ENCODE peak calls at places on chromosomes 3 and 15, in nine cellular contexts. P is mammary epithelial cell, G is MM.1S, F is tibial nerve, A is RWPE2, D is thoracic aorta, H is upper lobe of right lung, E is dorsolateral prefrontal cortex, V is HepG2. U is an unnamed sample.

GRCh38 chr3:191296041-191296541 is 33.1 kb upstream of the CCDC50 start:
- DNase-seq in P (no peak), G (peak), F (no peak), A (no peak), D (no peak), H (no peak), E (no peak), V (no peak), U (peak)

GRCh38 chr15:100671858-100672543 is 69.6 kb downstream of the ASB7 start:
- DNase-seq in P (peak), G (no peak), F (no peak), A (no peak), D (no peak), H (no peak), E (no peak), V (peak), U (peak)

GRCh38 chr3:173096994-173097785 is 43.8 kb downstream of the SPATA16 start:
- DNase-seq in P (peak), G (no peak), F (no peak), A (no peak), D (no peak), H (no peak), E (no peak), V (no peak), U (no peak)

GRCh38 chr3:169150874-169151273 is 512.6 kb downstream of the MECOM start:
- DNase-seq in P (no peak), G (no peak), F (no peak), A (no peak), D (no peak), H (no peak), E (no peak), V (no peak), U (no peak)

GRCh38 chr15:83767786-83768185 is 113.9 kb downstream of the ADAMTSL3 start:
- DNase-seq in P (no peak), G (no peak), F (no peak), A (no peak), D (no peak), H (no peak), E (no peak), V (no peak), U (no peak)

GRCh38 chr15:43441316-43441715 is 51.6 kb downstream of the TP53BP1 start:
- DNase-seq in P (no peak), G (peak), F (no peak), A (no peak), D (no peak), H (no peak), E (no peak), V (peak), U (peak)

GRCh38 chr3:184016820-184017671 is 638 bp downstream of the ABCC5 start:
- DNase-seq in P (peak), G (peak), F (peak), A (no peak), D (no peak), H (peak), E (peak), V (peak), U (peak)

GRCh38 chr3:116339441-116340028 is 105.8 kb downstream of the LSAMP start:
- DNase-seq in P (no peak), G (no peak), F (no peak), A (no peak), D (no peak), H (no peak), E (peak), V (no peak), U (no peak)

GRCh38 chr3:61809879-61810278 is 248.5 kb downstream of the PTPRG start:
- DNase-seq in P (no peak), G (no peak), F (peak), A (no peak), D (no peak), H (no peak), E (no peak), V (no peak), U (no peak)

GRCh38 chr15:72916939-72917338 is 133.4 kb upstream of the ADPGK start:
- DNase-seq in P (peak), G (no peak), F (no peak), A (no peak), D (no peak), H (no peak), E (no peak), V (no peak), U (no peak)

GRCh38 chr3:195259564-195260285 is 11.2 kb downstream of the XXYLT1 start:
- DNase-seq in P (peak), G (peak), F (peak), A (peak), D (peak), H (peak), E (peak), V (peak), U (peak)

GRCh38 chr3:71520186-71521020 is 63.1 kb downstream of the FOXP1 start:
- DNase-seq in P (no peak), G (no peak), F (no peak), A (no peak), D (no peak), H (no peak), E (no peak), V (no peak), U (no peak)

GRCh38 chr3:167684389-167684993 is 30.7 kb upstream of the WDR49 start:
- DNase-seq in P (peak), G (peak), F (peak), A (no peak), D (peak), H (no peak), E (no peak), V (peak), U (peak)

GRCh38 chr3:47083786-47084185 is 80.1 kb downstream of the SETD2 start:
- DNase-seq in P (no peak), G (peak), F (no peak), A (no peak), D (no peak), H (no peak), E (no peak), V (no peak), U (peak)

GRCh38 chr3:195543642-195544536 is 764 bp upstream of the PPP1R2 start:
- DNase-seq in P (no peak), G (no peak), F (no peak), A (no peak), D (no peak), H (no peak), E (no peak), V (peak), U (no peak)

GRCh38 chr15:45855907-45856579 is 221.2 kb downstream of the SQOR start:
- DNase-seq in P (peak), G (no peak), F (no peak), A (no peak), D (no peak), H (no peak), E (no peak), V (no peak), U (no peak)

GRCh38 chr15:99537344-99537743 is 28.4 kb upstream of the MEF2A start:
- DNase-seq in P (no peak), G (no peak), F (no peak), A (no peak), D (no peak), H (no peak), E (peak), V (no peak), U (no peak)

GRCh38 chr15:98433856-98434255 is 214.5 kb upstream of the IGF1R start:
- DNase-seq in P (no peak), G (no peak), F (no peak), A (no peak), D (no peak), H (no peak), E (no peak), V (no peak), U (no peak)

GRCh38 chr3:122590581-122590980 is 13.1 kb downstream of the PARP15 start:
- DNase-seq in P (no peak), G (no peak), F (no peak), A (no peak), D (no peak), H (no peak), E (no peak), V (no peak), U (no peak)

GRCh38 chr15:52292780-52293392 is 2.7 kb downstream of the MYO5C start:
- DNase-seq in P (no peak), G (no peak), F (no peak), A (no peak), D (no peak), H (no peak), E (no peak), V (no peak), U (no peak)

GRCh38 chr3:127652246-127652995 is 20.3 kb upstream of the ABTB1 start:
- DNase-seq in P (no peak), G (peak), F (peak), A (no peak), D (no peak), H (peak), E (peak), V (peak), U (peak)

GRCh38 chr3:59334585-59334984 is 284.8 kb upstream of the CFAP20DC start:
- DNase-seq in P (peak), G (no peak), F (no peak), A (no peak), D (no peak), H (no peak), E (no peak), V (no peak), U (no peak)

GRCh38 chr3:172076212-172076611 is 36.8 kb downstream of the FNDC3B start:
- DNase-seq in P (no peak), G (no peak), F (no peak), A (no peak), D (no peak), H (no peak), E (no peak), V (no peak), U (no peak)

GRCh38 chr3:141262306-141262705 is 30.7 kb downstream of the PXYLP1 start:
- DNase-seq in P (peak), G (no peak), F (no peak), A (no peak), D (no peak), H (no peak), E (no peak), V (no peak), U (no peak)

GRCh38 chr15:100732359-100733055 is 130.1 kb downstream of the ASB7 start:
- DNase-seq in P (peak), G (no peak), F (no peak), A (no peak), D (no peak), H (no peak), E (no peak), V (no peak), U (no peak)

GRCh38 chr3:10437995-10438901 is 67.1 kb downstream of the ATP2B2 start:
- DNase-seq in P (no peak), G (no peak), F (no peak), A (no peak), D (no peak), H (no peak), E (no peak), V (no peak), U (no peak)

GRCh38 chr15:71042356-71042922 is 72.8 kb upstream of the THSD4 start:
- DNase-seq in P (no peak), G (no peak), F (no peak), A (no peak), D (no peak), H (no peak), E (no peak), V (no peak), U (no peak)

GRCh38 chr3:77134801-77135200 is 94.9 kb downstream of the ROBO2 start:
- DNase-seq in P (no peak), G (no peak), F (no peak), A (no peak), D (no peak), H (no peak), E (no peak), V (no peak), U (no peak)

GRCh38 chr3:24591661-24592555 is 97.3 kb upstream of the THRB start:
- DNase-seq in P (peak), G (no peak), F (no peak), A (peak), D (no peak), H (no peak), E (no peak), V (no peak), U (no peak)

GRCh38 chr3:118932822-118933558 is 101.7 kb downstream of the IGSF11 start:
- DNase-seq in P (no peak), G (no peak), F (no peak), A (no peak), D (no peak), H (peak), E (no peak), V (no peak), U (no peak)

GRCh38 chr15:77504310-77504709 is 83.6 kb downstream of the HMG20A start:
- DNase-seq in P (no peak), G (no peak), F (peak), A (no peak), D (no peak), H (peak), E (peak), V (no peak), U (no peak)

GRCh38 chr3:4740397-4741105 is 238.7 kb upstream of the BHLHE40 start:
- DNase-seq in P (no peak), G (no peak), F (no peak), A (no peak), D (no peak), H (no peak), E (no peak), V (no peak), U (no peak)

GRCh38 chr15:65376767-65377104 is 1.1 kb downstream of the IGDCC3 start:
- DNase-seq in P (no peak), G (no peak), F (no peak), A (no peak), D (no peak), H (no peak), E (no peak), V (no peak), U (no peak)

GRCh38 chr3:47612178-47612577 is 33.5 kb upstream of the CSPG5 start:
- DNase-seq in P (peak), G (no peak), F (no peak), A (no peak), D (no peak), H (no peak), E (no peak), V (no peak), U (no peak)

DNA sequence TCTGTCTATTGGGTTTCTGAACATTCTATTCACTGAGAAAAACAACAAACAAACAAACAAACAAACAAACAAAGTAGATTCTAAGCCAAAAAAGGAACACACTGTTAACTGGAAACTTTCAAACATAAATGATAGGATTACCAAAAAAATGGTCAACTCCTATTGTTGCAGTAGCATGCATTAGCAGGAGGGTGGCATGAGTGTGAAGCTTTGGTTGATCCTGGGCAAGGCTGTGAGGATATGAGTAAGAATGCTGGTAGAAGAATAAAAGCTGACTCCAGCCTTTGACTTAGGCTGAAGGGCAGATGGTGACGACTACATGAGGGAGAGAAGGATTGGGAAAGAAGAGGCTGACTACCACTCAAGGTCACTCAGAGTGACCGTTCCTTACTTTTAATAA is 810.3 kb downstream of the VGLL3 start:
- DNase-seq in P (peak), G (peak), F (no peak), A (no peak), D (no peak), H (no peak), E (no peak), V (peak), U (no peak)
- TF ChIP-seq CTCF in P (peak), G (peak), F (no peak), A (peak), D (no peak), H (no peak), E (no peak), V (peak), U (no peak)

DNA sequence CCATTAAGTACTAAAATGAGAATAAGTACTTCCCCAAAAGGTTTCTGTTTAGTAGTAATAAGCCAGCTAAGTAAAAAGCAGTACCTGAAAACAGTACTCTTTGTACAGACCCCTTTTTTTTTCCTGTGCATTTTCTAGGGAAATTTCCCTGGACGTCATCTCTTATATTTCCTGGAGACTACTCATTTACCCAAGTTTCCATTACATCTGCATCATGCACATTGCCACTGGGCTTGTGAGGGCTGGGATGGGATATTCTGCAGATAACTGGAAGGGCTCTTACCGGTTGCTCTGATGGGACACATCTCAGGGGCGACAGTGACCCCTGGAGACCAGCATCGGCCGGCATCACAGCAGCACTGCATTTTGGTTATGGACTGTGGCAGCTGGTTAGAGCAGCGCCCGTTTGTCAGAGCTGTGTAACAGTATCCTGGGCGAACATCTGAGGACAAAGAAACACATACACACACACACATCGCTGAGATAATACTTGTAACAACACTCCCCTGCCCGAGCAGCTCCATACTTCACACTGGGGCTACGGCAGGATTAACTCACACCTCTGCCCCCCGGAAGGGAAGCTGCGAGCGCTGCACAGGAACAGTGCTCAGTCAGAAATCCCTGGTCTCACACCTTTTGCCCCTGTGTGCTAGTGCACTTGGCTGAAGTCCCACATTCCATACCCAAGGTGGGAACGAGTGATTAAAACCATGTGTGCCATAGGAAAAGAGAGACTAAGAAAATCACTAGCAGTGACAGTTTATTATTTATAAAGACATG is 124.9 kb downstream of the FBN1 start:
- DNase-seq in P (no peak), G (no peak), F (no peak), A (no peak), D (no peak), H (no peak), E (no peak), V (peak), U (no peak)
- TF ChIP-seq CTCF in P (no peak), G (no peak), F (no peak), A (peak), D (no peak), H (no peak), E (no peak), V (peak), U (no peak)

DNA sequence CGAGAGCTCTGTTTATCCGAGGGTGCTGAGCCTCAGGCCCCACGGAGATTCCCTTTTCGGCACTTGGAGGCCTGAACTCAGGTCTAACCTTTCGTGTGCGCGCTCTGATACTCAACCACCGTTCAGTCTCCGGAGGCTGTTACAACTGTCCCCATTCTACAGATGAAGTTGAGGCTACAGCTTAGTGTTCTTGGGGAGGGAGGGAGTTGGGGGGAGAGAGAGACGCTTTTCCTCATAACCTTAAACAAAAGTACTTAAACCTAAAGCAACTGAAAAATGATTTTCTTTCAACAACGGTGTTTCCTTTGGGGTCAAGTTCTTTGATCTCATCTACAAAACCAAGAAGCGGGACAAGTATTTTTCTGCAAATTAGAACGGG is 952 bp upstream of the CHST2 start:
- DNase-seq in P (no peak), G (no peak), F (no peak), A (no peak), D (no peak), H (no peak), E (no peak), V (no peak), U (no peak)
- TF ChIP-seq CTCF in P (no peak), G (no peak), F (no peak), A (no peak), D (no peak), H (no peak), E (no peak), V (no peak), U (no peak)

DNA sequence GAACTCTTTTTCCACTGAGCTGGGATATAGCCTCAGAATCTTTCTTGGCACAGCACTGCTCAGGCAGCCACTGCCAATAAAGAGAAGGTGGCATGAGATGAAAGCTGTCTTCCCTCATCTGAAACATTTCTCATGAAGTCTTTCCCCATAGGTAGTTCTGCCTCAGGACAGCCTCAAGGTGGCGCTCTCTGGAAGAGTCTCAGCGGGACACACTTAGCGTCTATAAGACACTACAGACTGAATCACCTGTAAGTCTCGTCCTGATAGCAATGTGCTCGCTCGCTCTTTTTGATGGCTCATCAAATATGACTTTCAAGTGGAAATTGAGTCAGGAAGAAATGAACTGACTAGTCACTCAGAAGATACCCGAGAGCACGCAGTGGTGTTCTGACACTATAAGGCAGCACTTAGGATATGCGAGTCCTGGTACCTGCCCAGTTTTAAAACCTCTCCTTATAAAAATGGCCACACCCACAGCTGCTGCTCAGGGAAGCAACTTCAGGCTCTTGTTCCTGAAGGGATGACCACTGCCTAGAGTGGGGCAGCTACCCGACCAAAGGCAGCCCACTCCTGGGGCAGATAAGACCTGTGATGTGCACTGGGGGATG is 269.5 kb downstream of the SUCLG2 start:
- DNase-seq in P (peak), G (no peak), F (no peak), A (no peak), D (no peak), H (no peak), E (peak), V (peak), U (peak)
- TF ChIP-seq CTCF in P (peak), G (peak), F (no peak), A (peak), D (peak), H (peak), E (peak), V (peak), U (peak)

DNA sequence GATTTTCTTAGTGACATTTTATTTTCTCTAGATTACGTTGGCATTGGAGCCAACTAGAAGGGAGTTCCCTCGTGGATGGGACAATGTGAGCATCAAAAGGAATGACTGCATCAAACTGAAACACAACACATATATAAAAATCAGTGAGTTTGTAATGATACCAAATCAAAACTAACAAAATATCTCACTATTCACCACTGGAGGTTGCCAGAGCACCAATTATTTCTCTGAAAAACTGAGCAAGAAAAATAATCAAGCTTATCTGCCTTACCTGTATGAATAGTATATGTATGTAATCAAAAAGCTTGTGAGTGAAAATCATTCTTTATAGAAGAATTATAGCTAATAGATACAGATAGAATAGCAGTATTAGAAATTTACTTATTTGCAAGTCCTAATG is 46.8 kb upstream of the OTOL1 start:
- DNase-seq in P (no peak), G (no peak), F (no peak), A (no peak), D (no peak), H (no peak), E (no peak), V (no peak), U (no peak)
- TF ChIP-seq CTCF in P (peak), G (peak), F (no peak), A (no peak), D (no peak), H (no peak), E (no peak), V (no peak), U (no peak)

GRCh38 chr15:79322306-79322705 is 11.4 kb downstream of the TMED3 start:
- DNase-seq in P (no peak), G (no peak), F (no peak), A (no peak), D (no peak), H (no peak), E (no peak), V (no peak), U (no peak)

GRCh38 chr15:79316864-79317263 is 6.0 kb downstream of the TMED3 start:
- DNase-seq in P (no peak), G (no peak), F (no peak), A (no peak), D (no peak), H (no peak), E (no peak), V (no peak), U (no peak)

GRCh38 chr15:79322945-79323344 is 12.0 kb downstream of the TMED3 start:
- DNase-seq in P (no peak), G (no peak), F (no peak), A (no peak), D (no peak), H (no peak), E (no peak), V (no peak), U (no peak)

GRCh38 chr15:79321876-79322275 is 11.0 kb downstream of the TMED3 start:
- DNase-seq in P (no peak), G (no peak), F (no peak), A (no peak), D (no peak), H (no peak), E (no peak), V (no peak), U (no peak)
- TF ChIP-seq CTCF in P (no peak), G (no peak), F (no peak), A (no peak), D (no peak), H (no peak), E (no peak), V (no peak), U (no peak)

U was measured in GM13976.